ENCODE peak calls at places on chromosomes 3 and 15, in six cellular contexts. T is endothelial cell of umbilical vein, J is A549, B is H1, L is HepG2, W is K562. A is an unnamed sample.

GRCh38 chr3:48596157-48596556 is 1.0 kb upstream of the COL7A1 start:
- DNase-seq in T (no peak), J (no peak), B (no peak), L (no peak), W (no peak), A (no peak)

GRCh38 chr3:183298708-183299153 is 45.7 kb downstream of the B3GNT5 start:
- DNase-seq in T (no peak), J (no peak), B (no peak), L (no peak), W (peak; percentile 58), A (peak; percentile 33)

GRCh38 chr3:32413845-32414526 is 22.3 kb downstream of the CMTM7 start:
- DNase-seq in T (no peak), J (no peak), B (no peak), L (no peak), W (no peak), A (no peak)

GRCh38 chr3:110237091-110237615 is 834.5 kb upstream of the NECTIN3 start:
- DNase-seq in T (no peak), J (no peak), B (no peak), L (no peak), W (no peak), A (no peak)

GRCh38 chr3:12662593-12663310 is 1.2 kb downstream of the RAF1 start:
- DNase-seq in T (peak; percentile 58), J (peak; percentile 28), B (no peak), L (no peak), W (peak; percentile 36), A (peak; percentile 26)

GRCh38 chr15:43748376-43748775 is 2.1 kb downstream of the PDIA3 start:
- DNase-seq in T (no peak), J (no peak), B (no peak), L (no peak), W (no peak), A (no peak)

GRCh38 chr15:73686781-73687256 is 2.6 kb downstream of the CD276 start:
- DNase-seq in T (peak; percentile 80), J (peak; percentile 19), B (no peak), L (no peak), W (peak; percentile 31), A (no peak)

GRCh38 chr15:28900041-28900891 is 14.5 kb downstream of the APBA2 start:
- DNase-seq in T (no peak), J (no peak), B (no peak), L (no peak), W (no peak), A (no peak)

GRCh38 chr3:52406791-52407510 is 38.0 kb downstream of the SEMA3G start:
- DNase-seq in T (no peak), J (no peak), B (no peak), L (no peak), W (no peak), A (no peak)

GRCh38 chr15:67531379-67532059 is 10.6 kb downstream of the C15orf61 start:
- DNase-seq in T (peak; percentile 9), J (no peak), B (no peak), L (no peak), W (no peak), A (no peak)

GRCh38 chr3:98440283-98440682 is 22.7 kb upstream of the OR5K1 start:
- DNase-seq in T (no peak), J (no peak), B (no peak), L (no peak), W (no peak), A (no peak)

GRCh38 chr3:191383104-191383503 is 52.8 kb upstream of the UTS2B start:
- DNase-seq in T (no peak), J (no peak), B (no peak), L (no peak), W (no peak), A (no peak)

GRCh38 chr3:23648326-23648964 is 157.3 kb upstream of the UBE2E1 start:
- DNase-seq in T (peak; percentile 26), J (no peak), B (no peak), L (no peak), W (no peak), A (no peak)

GRCh38 chr3:188832961-188833615 is 338.7 kb upstream of the TPRG1 start:
- DNase-seq in T (no peak), J (no peak), B (no peak), L (no peak), W (no peak), A (no peak)

GRCh38 chr15:70466305-70466704 is 297.1 kb downstream of the UACA start:
- DNase-seq in T (no peak), J (no peak), B (no peak), L (no peak), W (no peak), A (no peak)

GRCh38 chr15:94119923-94120775 is 111.2 kb upstream of the MCTP2 start:
- DNase-seq in T (peak; percentile 65), J (peak; percentile 51), B (peak; percentile 23), L (peak; percentile 71), W (peak; percentile 35), A (peak; percentile 48)

GRCh38 chr3:8790529-8790928 is 21.1 kb upstream of the OXTR start:
- DNase-seq in T (no peak), J (no peak), B (no peak), L (no peak), W (no peak), A (no peak)

GRCh38 chr3:196463804-196464203 is 31.6 kb upstream of the UBXN7 start:
- DNase-seq in T (no peak), J (no peak), B (no peak), L (no peak), W (no peak), A (no peak)

GRCh38 chr15:41115652-41116115 is 396 bp downstream of the INO80 start:
- DNase-seq in T (peak; percentile 51), J (peak; percentile 30), B (no peak), L (peak; percentile 50), W (peak; percentile 90), A (peak; percentile 52)

GRCh38 chr15:51680316-51680715 is 987 bp upstream of the SCG3 start:
- DNase-seq in T (no peak), J (no peak), B (no peak), L (no peak), W (no peak), A (no peak)

GRCh38 chr3:58804914-58805313 is 138.3 kb upstream of the FAM3D start:
- DNase-seq in T (no peak), J (no peak), B (no peak), L (no peak), W (no peak), A (no peak)

GRCh38 chr15:78390823-78391222 is 47.2 kb upstream of the IREB2 start:
- DNase-seq in T (no peak), J (no peak), B (no peak), L (no peak), W (no peak), A (no peak)

GRCh38 chr3:42101048-42101447 is 9.9 kb downstream of the TRAK1 start:
- DNase-seq in T (peak; percentile 28), J (no peak), B (no peak), L (peak; percentile 51), W (no peak), A (no peak)

GRCh38 chr3:18937574-18937973 is 210.7 kb upstream of the KCNH8 start:
- DNase-seq in T (no peak), J (no peak), B (no peak), L (no peak), W (no peak), A (no peak)

DNA sequence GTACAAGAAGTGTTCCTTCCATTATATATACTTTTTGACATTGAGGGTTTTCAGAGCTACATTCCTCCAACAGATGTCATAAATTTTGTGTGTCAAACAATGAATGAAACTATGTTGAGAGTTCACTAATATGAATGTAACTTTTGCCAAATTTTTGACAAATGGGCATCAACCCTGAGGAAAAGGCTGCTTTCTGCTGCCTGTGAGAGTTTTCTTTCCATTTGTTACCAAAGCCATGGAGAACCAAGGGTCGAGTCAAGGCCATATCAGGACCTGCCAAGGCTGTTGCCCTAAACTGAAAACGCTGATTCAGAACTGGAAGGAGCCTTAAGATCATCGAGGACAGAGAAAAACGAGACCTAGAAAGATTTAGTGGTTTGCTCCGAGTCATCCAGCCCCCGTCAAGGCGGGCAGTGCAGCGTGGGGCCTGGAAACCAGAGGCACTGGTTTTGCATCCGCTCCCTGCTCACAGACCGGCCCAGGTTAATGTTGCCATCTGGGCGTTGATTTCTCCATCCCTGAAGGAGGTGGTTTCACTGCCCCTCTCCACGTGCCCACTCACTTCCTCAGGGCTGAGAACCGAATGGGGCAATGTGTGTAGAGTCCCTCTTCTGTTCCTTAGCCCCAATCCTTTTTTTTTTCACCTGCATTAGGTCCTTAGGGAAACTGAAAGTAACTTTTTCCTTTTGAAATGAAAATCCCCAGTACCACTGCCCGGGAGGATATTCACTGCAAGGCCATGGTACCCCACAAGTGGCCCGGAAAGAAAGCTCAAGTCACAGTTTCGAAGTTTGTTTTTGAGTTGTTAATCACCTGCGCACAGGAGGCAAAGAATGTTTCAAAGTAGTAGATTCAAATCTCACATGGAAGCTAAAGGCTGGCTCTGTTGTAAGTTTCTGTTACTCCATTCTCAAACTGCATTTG is 32.8 kb downstream of the TPM1 start:
- DNase-seq in T (no peak), J (no peak), B (no peak), L (no peak), W (no peak), A (no peak)
- TF ChIP-seq JUN in T (no peak), J (no peak), B (no peak), L (no peak), W (no peak), A (no peak)

DNA sequence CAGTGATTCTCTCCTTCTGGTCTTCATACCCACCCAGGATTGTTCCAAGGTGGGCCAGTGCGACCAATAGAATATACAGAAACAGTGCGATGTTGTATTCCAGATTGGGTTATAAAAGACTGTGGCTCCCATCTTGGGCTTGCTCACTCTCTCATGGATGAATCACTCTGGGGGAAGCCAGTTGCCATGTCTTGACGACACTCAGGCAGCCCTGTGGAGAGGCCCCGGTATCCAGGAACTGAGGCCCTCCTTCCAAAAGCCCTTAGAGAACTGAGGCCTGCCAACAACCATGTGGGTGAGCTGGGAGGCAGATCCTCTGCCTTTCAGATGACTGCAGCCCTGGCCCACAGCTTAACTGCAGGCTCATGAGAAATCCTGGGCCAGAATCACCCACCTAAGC is 57.2 kb downstream of the SH3GL3 start:
- DNase-seq in T (no peak), J (no peak), B (no peak), L (no peak), W (no peak), A (no peak)
- TF ChIP-seq JUN in T (no peak), J (no peak), B (no peak), L (no peak), W (no peak), A (no peak)

GRCh38 chr3:14811733-14812132 is 7.0 kb upstream of the FGD5 start:
- DNase-seq in T (peak; percentile 75), J (no peak), B (no peak), L (no peak), W (no peak), A (no peak)

GRCh38 chr3:14808502-14809266 is 10.1 kb upstream of the FGD5 start:
- DNase-seq in T (no peak), J (no peak), B (no peak), L (no peak), W (no peak), A (no peak)

GRCh38 chr3:14812196-14812785 is 6.5 kb upstream of the FGD5 start:
- DNase-seq in T (peak; percentile 67), J (no peak), B (no peak), L (no peak), W (no peak), A (no peak)

GRCh38 chr3:14810070-14810732 is 8.6 kb upstream of the FGD5 start:
- DNase-seq in T (peak; percentile 81), J (no peak), B (no peak), L (no peak), W (peak; percentile 45), A (peak; percentile 36)

GRCh38 chr3:14810795-14811661 is 7.7 kb upstream of the FGD5 start:
- DNase-seq in T (peak; percentile 53), J (no peak), B (no peak), L (no peak), W (no peak), A (peak; percentile 38)
- TF ChIP-seq JUN in T (no peak), J (no peak), B (no peak), L (no peak), W (no peak), A (no peak)

GRCh38 chr3:10194328-10195071 is 29.8 kb downstream of the IRAK2 start:
- DNase-seq in T (no peak), J (no peak), B (no peak), L (no peak), W (peak; percentile 61), A (no peak)
- TF ChIP-seq JUN in T (no peak), J (no peak), B (no peak), L (no peak), W (no peak), A (no peak)